ENCODE peak calls at places on chromosomes 11 and 22, in seven cellular contexts. Z is H9, C is IMR-90, K is neuronal stem cell, W is H1, V is mesenchymal stem cell, M is trophoblast cell. O is an unnamed sample.

GRCh38 chr11:74449369-74449931 is 17.9 kb downstream of the KCNE3 start:
- DNase-seq in W (no peak), V (peak; percentile 81), Z (peak; percentile 47), C (peak; percentile 81), M (peak; percentile 86), K (peak; percentile 30), O (peak; percentile 82)

GRCh38 chr11:8354622-8355417 is 91.1 kb upstream of the LMO1 start:
- DNase-seq in C (no peak), V (no peak), K (peak; percentile 45), Z (no peak), W (no peak), M (peak; percentile 9), O (no peak)

GRCh38 chr11:61775606-61776554 is 16.5 kb downstream of the TMEM258 start:
- DNase-seq in Z (no peak), K (no peak), C (no peak), V (no peak), W (no peak), M (no peak), O (no peak)

GRCh38 chr11:90851196-90851595 is 628.3 kb upstream of the CHORDC1 start:
- DNase-seq in W (no peak), M (no peak), K (no peak), Z (no peak), V (no peak), C (no peak), O (no peak)

GRCh38 chr11:75858613-75859012 is 43.6 kb downstream of the UVRAG start:
- DNase-seq in K (no peak), Z (no peak), M (peak; percentile 83), V (peak; percentile 34), C (peak; percentile 61), W (no peak), O (peak; percentile 3)

GRCh38 chr11:74634537-74634936 is 42.2 kb downstream of the POLD3 start:
- DNase-seq in C (peak; percentile 66), V (peak; percentile 38), K (no peak), M (peak; percentile 44), W (no peak), Z (no peak), O (peak; percentile 42)

GRCh38 chr11:71543866-71544265 is 4.4 kb upstream of the KRTAP5-9 start:
- DNase-seq in K (no peak), C (no peak), Z (no peak), V (no peak), M (no peak), W (no peak), O (no peak)

GRCh38 chr11:78030429-78031325 is 7.6 kb upstream of the KCTD14 start:
- DNase-seq in W (no peak), C (peak; percentile 50), V (no peak), M (no peak), Z (no peak), K (no peak), O (peak; percentile 66)

GRCh38 chr11:119614227-119615002 is 114.6 kb downstream of the NECTIN1 start:
- DNase-seq in K (no peak), C (no peak), W (no peak), M (no peak), Z (no peak), V (no peak), O (no peak)

GRCh38 chr11:129434641-129435498 is 59.2 kb downstream of the BARX2 start:
- DNase-seq in C (no peak), Z (no peak), M (no peak), W (no peak), K (no peak), V (no peak), O (no peak)

GRCh38 chr22:38742176-38742942 is 13.4 kb downstream of the SUN2 start:
- DNase-seq in Z (no peak), M (no peak), K (no peak), V (no peak), W (no peak), C (no peak), O (no peak)

GRCh38 chr11:18766015-18766414 is 25.6 kb downstream of the PTPN5 start:
- DNase-seq in K (no peak), C (no peak), M (no peak), Z (no peak), V (no peak), W (no peak), O (no peak)

GRCh38 chr11:119483341-119483880 is 60.4 kb upstream of the THY1 start:
- DNase-seq in Z (peak; percentile 23), V (no peak), M (no peak), W (no peak), C (no peak), K (no peak), O (no peak)

DNA sequence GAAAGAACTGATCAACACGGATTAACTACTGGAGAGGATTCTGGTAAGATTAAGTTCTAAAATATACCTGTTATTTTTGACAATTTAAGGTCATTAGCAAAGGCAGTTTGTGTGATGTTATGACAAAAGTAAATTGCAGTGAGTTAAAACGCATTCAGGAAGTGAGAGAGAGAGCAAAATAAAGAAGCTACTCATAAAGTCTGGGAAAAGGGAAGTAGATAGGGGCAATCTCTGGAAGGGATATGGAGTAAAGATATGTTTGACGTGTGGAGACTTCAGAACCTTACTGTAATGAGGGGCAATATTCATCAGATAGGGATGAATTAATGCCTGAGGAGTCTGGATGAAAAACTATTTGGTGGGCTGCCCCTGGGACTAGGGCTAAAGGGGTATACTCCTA is 16.8 kb downstream of the OR56B4 start:
- DNase-seq in C (no peak), K (no peak), Z (no peak), M (no peak), V (no peak), W (no peak), O (no peak)
- H2BK120ac ChIP-seq in C (no peak overlapping the region), K (no peak overlapping the region), Z (no peak overlapping the region), M (no peak overlapping the region), V (no peak overlapping the region), W (no peak overlapping the region), O (no peak overlapping the region)

DNA sequence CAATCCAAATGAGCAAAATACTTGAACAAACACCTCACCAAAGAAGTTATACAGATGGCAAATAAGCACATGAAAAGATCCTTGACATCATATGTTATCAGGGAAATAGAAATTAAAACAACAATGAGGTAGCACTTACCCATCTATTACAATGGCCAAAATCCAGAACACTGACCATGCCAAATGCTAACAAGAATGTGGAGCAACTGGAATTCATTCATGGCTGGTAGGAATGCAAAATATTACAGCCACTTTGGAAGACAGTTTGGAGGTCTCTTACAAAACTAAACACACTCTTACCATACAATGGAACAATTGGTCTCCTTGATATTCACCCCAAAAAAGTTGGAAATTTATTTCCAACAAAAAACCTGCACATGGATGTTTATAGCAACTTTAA is 19.1 kb upstream of the FAM181B start:
- DNase-seq in V (no peak), M (peak; percentile 61), C (no peak), W (no peak), Z (no peak), K (no peak), O (no peak)
- H3K4me2 ChIP-seq in V (no peak overlapping the region), M (no peak overlapping the region), C (no peak overlapping the region), W (no peak overlapping the region), Z (no peak overlapping the region), K (no peak overlapping the region), O (no peak overlapping the region)

GRCh38 chr11:223026-223789 is 12.9 kb downstream of the SIRT3 start:
- DNase-seq in V (peak; percentile 15), Z (no peak), K (no peak), W (no peak), M (no peak), C (peak; percentile 56), O (no peak)

GRCh38 chr11:227824-228223 is 8.3 kb downstream of the SIRT3 start:
- DNase-seq in C (no peak), M (no peak), W (no peak), Z (no peak), V (no peak), K (no peak), O (no peak)

GRCh38 chr11:223921-224320 is 12.2 kb downstream of the SIRT3 start:
- DNase-seq in W (no peak), C (no peak), V (no peak), K (no peak), Z (no peak), M (no peak), O (no peak)

GRCh38 chr11:224424-224823 is 11.7 kb downstream of the SIRT3 start:
- DNase-seq in K (no peak), V (no peak), Z (no peak), W (no peak), C (no peak), M (no peak), O (no peak)

DNA sequence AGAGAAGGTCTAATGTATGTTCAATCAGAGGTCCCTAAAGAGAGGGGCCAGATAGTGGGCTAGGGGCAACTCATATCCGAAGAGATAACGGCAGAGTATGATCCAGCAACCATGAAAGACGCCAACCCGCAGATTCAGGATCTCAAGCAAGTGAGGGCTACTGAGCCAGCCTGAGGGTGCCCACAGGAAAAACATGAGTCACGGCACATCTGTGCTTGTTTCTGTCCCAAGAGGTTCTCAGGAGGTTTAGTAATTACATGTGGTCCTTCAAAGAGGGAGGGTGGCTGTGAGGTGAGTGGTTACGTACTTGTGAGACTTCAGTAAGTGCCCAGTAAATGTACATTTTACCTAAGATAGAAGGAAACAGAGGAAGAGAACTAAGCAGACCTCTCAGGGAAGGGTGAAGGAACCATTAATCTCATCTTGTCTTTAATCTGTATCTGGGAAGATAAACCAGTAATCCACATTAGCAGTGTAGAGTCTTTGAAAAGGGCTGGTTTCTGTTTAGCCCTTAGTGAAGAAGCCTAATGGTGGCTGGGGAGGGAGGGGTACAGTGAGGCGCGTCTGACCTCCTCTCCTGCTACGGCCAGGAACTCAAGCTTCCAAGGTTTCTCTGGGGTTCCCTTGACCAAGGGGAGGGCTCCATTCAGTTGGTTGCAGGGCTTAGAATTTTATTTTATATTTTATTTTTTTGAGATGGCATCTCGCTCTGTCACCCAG is 10.2 kb downstream of the SIRT3 start:
- DNase-seq in V (peak; percentile 51), C (peak; percentile 50), W (no peak), Z (no peak), M (peak; percentile 93), K (no peak), O (no peak)
- H3K23ac ChIP-seq in V (no peak overlapping the region), C (no peak overlapping the region), W (no peak overlapping the region), Z (no peak overlapping the region), M (no peak overlapping the region), K (no peak overlapping the region), O (no peak overlapping the region)

GRCh38 chr11:59872076-59872475 is 5.8 kb upstream of the TCN1 start:
- DNase-seq in W (no peak), K (no peak), V (no peak), Z (no peak), C (no peak), M (no peak), O (no peak)

GRCh38 chr11:59878482-59878881 is at the start of gene OOSP3:
- DNase-seq in K (no peak), V (no peak), W (no peak), M (no peak), Z (no peak), C (no peak), O (no peak)

GRCh38 chr11:59879534-59879933 is 952 bp downstream of the OOSP3 start:
- DNase-seq in M (no peak), Z (no peak), K (no peak), C (no peak), V (no peak), W (no peak), O (no peak)

GRCh38 chr11:59875856-59876519 is 2.6 kb upstream of the OOSP3 start:
- DNase-seq in Z (no peak), M (no peak), W (no peak), K (no peak), V (no peak), C (no peak), O (no peak)
- H2BK120ac ChIP-seq in Z (no peak overlapping the region), M (no peak overlapping the region), W (no peak overlapping the region), K (no peak overlapping the region), V (no peak overlapping the region), C (no peak overlapping the region), O (no peak overlapping the region)

GRCh38 chr11:115168686-115169085 is 335.5 kb downstream of the CADM1 start:
- DNase-seq in V (no peak), C (no peak), Z (no peak), M (no peak), W (no peak), K (no peak), O (no peak)
- H3K4me2 ChIP-seq in V (no peak overlapping the region), C (no peak overlapping the region), Z (no peak overlapping the region), M (no peak overlapping the region), W (no peak overlapping the region), K (no peak overlapping the region), O (no peak overlapping the region)

GRCh38 chr22:19976671-19977070 is 35.1 kb upstream of the TXNRD2 start:
- DNase-seq in K (no peak), V (no peak), M (no peak), C (no peak), W (no peak), Z (no peak), O (no peak)
- H3K23ac ChIP-seq in K (peak overlapping the region; percentile 68), V (no peak overlapping the region), M (no peak overlapping the region), C (no peak overlapping the region), W (no peak overlapping the region), Z (no peak overlapping the region), O (no peak overlapping the region)

O was measured in mesendoderm.